ENCODE peak calls at places on chromosome 16, in nine cellular contexts. H is A549, S is upper lobe of left lung, A is sigmoid colon, Z is tibial nerve, R is HepG2, P is transverse colon, X is ovary, U is H1. E is an unnamed sample.

GRCh38 chr16:54331241-54332002 is 44.8 kb upstream of the IRX3 start:
- DNase-seq in H (no peak), S (no peak), A (peak; percentile 32), Z (no peak), R (no peak), P (no peak), X (no peak), U (peak; percentile 53), E (no peak)

GRCh38 chr16:67301080-67301757 is 21.9 kb downstream of the PLEKHG4 start:
- DNase-seq in H (no peak), S (no peak), A (no peak), Z (peak; percentile 70), R (no peak), P (no peak), X (peak; percentile 79), U (no peak), E (peak; percentile 58)

GRCh38 chr16:68825427-68825826 is 17.9 kb upstream of the TANGO6 start:
- DNase-seq in H (no peak), S (no peak), A (no peak), Z (no peak), R (peak; percentile 19), P (peak; percentile 11), X (no peak), U (no peak), E (no peak)

GRCh38 chr16:72862090-72862489 is 185.8 kb downstream of the ZFHX3 start:
- DNase-seq in H (no peak), S (no peak), A (no peak), Z (no peak), R (no peak), P (no peak), X (no peak), U (no peak), E (no peak)

GRCh38 chr16:69240336-69240735 is 53.4 kb downstream of the SNTB2 start:
- DNase-seq in H (no peak), S (no peak), A (no peak), Z (no peak), R (no peak), P (no peak), X (no peak), U (no peak), E (no peak)

GRCh38 chr16:11200523-11201063 is 55.4 kb downstream of the SOCS1 start:
- DNase-seq in H (no peak), S (no peak), A (no peak), Z (no peak), R (no peak), P (no peak), X (no peak), U (no peak), E (no peak)

GRCh38 chr16:47258874-47259461 is 115.2 kb upstream of the NETO2 start:
- DNase-seq in H (peak; percentile 44), S (no peak), A (no peak), Z (no peak), R (peak; percentile 38), P (no peak), X (no peak), U (no peak), E (no peak)

GRCh38 chr16:66196770-66197169 is 169.7 kb upstream of the CDH5 start:
- DNase-seq in H (no peak), S (no peak), A (no peak), Z (no peak), R (no peak), P (no peak), X (no peak), U (no peak), E (no peak)

GRCh38 chr16:57959121-57959520 is 11.8 kb downstream of the CNGB1 start:
- DNase-seq in H (no peak), S (no peak), A (no peak), Z (no peak), R (no peak), P (no peak), X (no peak), U (no peak), E (no peak)

GRCh38 chr16:49500211-49500610 is 126.6 kb downstream of the C16orf78 start:
- DNase-seq in H (no peak), S (peak; percentile 11), A (no peak), Z (no peak), R (no peak), P (no peak), X (no peak), U (no peak), E (no peak)

GRCh38 chr16:69310479-69311114 is 553 bp upstream of the VPS4A start:
- DNase-seq in H (no peak), S (no peak), A (no peak), Z (no peak), R (no peak), P (no peak), X (peak; percentile 26), U (no peak), E (no peak)

GRCh38 chr16:64089697-64090096 is 1032.2 kb downstream of the CDH11 start:
- DNase-seq in H (no peak), S (no peak), A (no peak), Z (peak; percentile 17), R (peak; percentile 50), P (no peak), X (no peak), U (no peak), E (no peak)

DNA sequence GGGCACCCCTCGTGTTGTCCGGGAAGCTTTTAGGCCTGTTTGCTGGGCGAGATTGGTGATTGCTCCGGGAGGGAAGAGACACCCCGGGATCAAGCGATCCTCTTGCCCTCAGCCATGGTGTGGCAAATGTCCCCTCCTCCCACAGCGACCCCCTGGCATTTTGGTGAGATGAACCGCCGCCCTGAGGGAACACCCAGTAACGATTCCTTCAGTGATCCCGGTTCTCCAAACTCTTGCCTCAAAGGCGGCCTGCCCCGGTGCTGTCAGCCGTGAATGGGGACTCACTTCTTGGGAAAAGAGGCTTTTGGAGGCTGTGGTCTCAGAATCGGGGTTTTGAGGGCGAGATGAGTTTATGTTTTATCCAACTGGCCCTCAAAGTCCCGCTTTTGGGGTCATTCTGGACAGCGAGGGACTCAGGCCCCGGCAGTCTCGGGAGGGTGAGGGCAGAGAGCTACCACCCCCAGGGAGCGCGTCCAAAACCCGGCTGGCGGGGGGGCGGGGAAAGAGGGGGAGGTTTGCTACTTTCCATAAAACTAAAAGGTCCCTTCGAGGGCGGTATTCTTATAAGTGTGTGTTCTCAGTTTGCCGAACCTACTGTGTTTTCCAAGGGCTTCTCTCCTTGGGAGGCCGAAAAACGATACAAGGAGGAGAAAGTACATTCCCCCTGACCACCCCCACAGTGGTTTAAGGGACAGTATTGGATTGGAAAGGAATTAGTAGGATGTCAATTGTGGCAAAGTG is 232.7 kb downstream of the MRTFB start:
- DNase-seq in H (no peak), S (no peak), A (no peak), Z (no peak), R (no peak), P (peak; percentile 27), X (peak; percentile 42), U (no peak), E (no peak)
- H3K4me3 ChIP-seq in H (peak overlapping the region; percentile 98), S (peak overlapping the region; percentile 84), A (peak overlapping the region; percentile 96), Z (peak overlapping the region; percentile 69), R (peak overlapping the region; percentile 91), P (peak overlapping the region; percentile 78), X (peak overlapping the region; percentile 75), U (peak overlapping the region; percentile 82), E (peak overlapping the region; percentile 90)

GRCh38 chr16:87538594-87538993 is 45.8 kb upstream of the ZCCHC14 start:
- DNase-seq in H (no peak), S (no peak), A (no peak), Z (no peak), R (no peak), P (no peak), X (no peak), U (no peak), E (no peak)

GRCh38 chr16:87541882-87542234 is 49.0 kb upstream of the ZCCHC14 start:
- DNase-seq in H (no peak), S (no peak), A (no peak), Z (no peak), R (no peak), P (no peak), X (no peak), U (no peak), E (no peak)

GRCh38 chr16:87541004-87541881 is 48.4 kb upstream of the ZCCHC14 start:
- DNase-seq in H (no peak), S (no peak), A (no peak), Z (no peak), R (no peak), P (peak; percentile 33), X (peak; percentile 54), U (no peak), E (no peak)

GRCh38 chr16:87539113-87539512 is 46.3 kb upstream of the ZCCHC14 start:
- DNase-seq in H (no peak), S (no peak), A (no peak), Z (no peak), R (no peak), P (no peak), X (no peak), U (no peak), E (no peak)

DNA sequence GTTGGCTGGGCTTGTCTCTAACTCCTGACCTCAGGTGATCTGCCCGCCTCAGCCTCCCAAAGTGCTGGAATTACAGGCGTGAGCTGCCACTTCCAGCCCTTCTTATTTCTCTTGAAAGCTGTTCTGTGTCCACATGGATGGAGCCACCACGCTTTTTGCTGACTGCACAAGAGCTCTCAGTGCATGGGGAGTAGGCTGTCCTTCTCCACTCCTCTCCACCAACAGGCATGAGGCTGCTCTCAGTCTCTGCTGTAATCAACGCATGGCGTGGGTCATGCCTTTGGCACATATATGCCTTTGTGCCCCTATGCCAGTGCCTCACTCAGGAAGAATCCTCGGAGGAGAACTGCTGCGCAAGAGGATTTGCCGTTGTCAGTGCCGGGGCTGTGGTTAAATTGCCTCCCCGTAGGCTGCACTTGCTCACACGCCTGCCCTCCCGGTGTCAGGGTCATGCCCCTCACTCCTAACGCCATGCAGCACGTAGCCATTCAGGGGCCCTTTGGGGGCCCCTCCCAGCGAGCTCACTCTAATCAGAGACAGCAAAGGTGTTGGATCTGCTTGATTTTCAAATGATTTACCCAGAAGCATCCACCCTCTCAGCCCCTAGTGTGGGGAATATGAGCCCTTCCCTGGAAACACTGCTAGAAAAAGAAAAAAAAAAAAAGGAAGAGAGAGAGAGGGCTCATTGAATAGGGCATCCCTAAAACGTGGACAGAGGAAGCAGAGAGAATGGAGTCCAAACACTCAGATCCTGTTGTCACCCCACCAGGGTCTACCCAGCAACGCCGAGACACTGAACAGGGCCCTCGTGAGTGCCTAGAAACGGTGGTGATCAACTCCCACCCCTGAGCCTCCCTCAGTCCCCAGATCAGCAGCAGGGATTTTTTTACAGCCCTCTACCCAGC is 47.5 kb upstream of the ZCCHC14 start:
- DNase-seq in H (no peak), S (no peak), A (no peak), Z (no peak), R (no peak), P (no peak), X (no peak), U (no peak), E (no peak)
- TF ChIP-seq EP300 in H (no peak), S (no peak), A (no peak), Z (no peak), R (no peak), P (no peak), X (no peak), U (no peak), E (no peak)

GRCh38 chr16:3718019-3718391 is 681 bp upstream of the TRAP1 start:
- DNase-seq in H (no peak), S (no peak), A (no peak), Z (no peak), R (no peak), P (no peak), X (no peak), U (no peak), E (no peak)
- H3K27ac ChIP-seq in H (peak overlapping the region; percentile 95), S (peak overlapping the region; percentile 86), A (peak overlapping the region; percentile 85), Z (peak overlapping the region; percentile 95), R (peak overlapping the region; percentile 73), P (peak overlapping the region; percentile 85), X (peak overlapping the region; percentile 86), U (peak overlapping the region; percentile 79), E (peak overlapping the region; percentile 89)

GRCh38 chr16:84369105-84369504 is 767 bp downstream of the ATP2C2 start:
- DNase-seq in H (no peak), S (no peak), A (no peak), Z (no peak), R (no peak), P (no peak), X (no peak), U (no peak), E (no peak)
- H3K4me3 ChIP-seq in H (no peak overlapping the region), S (peak overlapping the region; percentile 48), A (no peak overlapping the region), Z (no peak overlapping the region), R (no peak overlapping the region), P (no peak overlapping the region), X (no peak overlapping the region), U (peak overlapping the region; percentile 70), E (no peak overlapping the region)